ENCODE peak calls at places on chromosomes 16 and 17, in four cellular contexts. Y is H1, W is GM12878, T is HepG2. S is an unnamed sample.

GRCh38 chr17:30254150-30254549 is 18.7 kb upstream of the SLC6A4 start:
- DNase-seq in Y (no peak), W (no peak), T (no peak), S (no peak)

GRCh38 chr17:2965621-2966275 is 97.7 kb downstream of the OR1D5 start:
- DNase-seq in Y (no peak), W (no peak), T (no peak), S (no peak)

GRCh38 chr16:25051446-25052160 is 36.4 kb upstream of the ARHGAP17 start:
- DNase-seq in Y (no peak), W (no peak), T (no peak), S (no peak)

GRCh38 chr16:26672206-26672605 is 394.5 kb upstream of the C16orf82 start:
- DNase-seq in Y (no peak), W (no peak), T (no peak), S (no peak)

GRCh38 chr16:1579214-1579613 is 32.7 kb downstream of the IFT140 start:
- DNase-seq in Y (no peak), W (no peak), T (no peak), S (no peak)

GRCh38 chr16:75460441-75460840 is 4.0 kb downstream of the TMEM170A start:
- DNase-seq in Y (no peak), W (no peak), T (no peak), S (no peak)

GRCh38 chr16:64893386-64893785 is 228.5 kb downstream of the CDH11 start:
- DNase-seq in Y (no peak), W (no peak), T (no peak), S (no peak)

GRCh38 chr16:50680907-50681885 is at the start of gene SNX20:
- DNase-seq in Y (no peak), W (peak; percentile 63), T (no peak), S (no peak)

GRCh38 chr17:33862772-33863602 is 392.1 kb upstream of the CCL2 start:
- DNase-seq in Y (no peak), W (no peak), T (no peak), S (no peak)

GRCh38 chr16:10895053-10895946 is 18.3 kb downstream of the CIITA start:
- DNase-seq in Y (peak; percentile 38), W (no peak), T (peak; percentile 48), S (peak; percentile 85)

GRCh38 chr17:39822051-39822450 is 42.1 kb downstream of the IKZF3 start:
- DNase-seq in Y (no peak), W (no peak), T (no peak), S (no peak)
- TF ChIP-seq CREB1 in Y (no peak), W (no peak), T (no peak), S (no peak)

DNA sequence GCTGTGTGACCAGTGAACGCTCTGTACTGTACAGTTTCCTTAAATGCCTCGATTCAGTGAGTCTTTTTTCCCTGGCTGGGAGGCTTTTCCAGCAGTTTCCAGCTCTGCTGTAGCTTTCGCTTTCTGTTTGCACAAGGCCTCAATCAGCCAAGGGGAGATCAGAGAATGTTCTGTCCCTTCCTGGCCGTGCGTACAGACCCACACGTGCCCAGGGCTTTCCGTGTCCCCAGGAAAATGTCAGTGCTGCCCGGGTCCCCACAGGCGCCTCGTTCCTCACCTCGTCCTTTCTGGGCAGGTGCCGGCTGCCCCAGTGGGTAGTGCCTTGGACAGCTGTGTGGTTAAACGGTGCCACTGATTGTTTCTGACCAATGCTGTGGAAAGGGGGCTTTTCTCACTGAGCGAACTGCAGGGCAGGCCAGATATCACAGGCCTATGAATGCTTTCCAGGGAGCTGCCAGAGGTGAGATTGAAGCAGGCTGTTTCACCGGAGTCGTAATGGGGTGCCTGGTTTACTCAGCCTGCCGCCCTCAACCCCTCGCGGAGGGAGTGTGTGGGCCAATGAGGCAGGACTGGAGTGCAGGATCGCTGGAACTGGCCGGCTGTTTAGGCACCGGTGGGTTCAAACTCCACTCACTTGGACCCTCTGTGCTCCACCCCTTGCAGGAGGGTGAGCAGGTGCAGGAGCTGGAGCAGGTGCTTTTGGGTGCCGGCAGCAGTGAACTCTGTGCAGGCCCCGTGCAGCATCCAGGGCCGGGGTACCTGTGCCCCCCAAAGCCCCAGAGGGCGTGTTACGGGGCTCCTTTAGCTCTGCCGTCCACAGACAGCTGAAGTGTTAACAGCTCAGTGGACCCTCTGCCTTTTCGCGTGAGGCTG is 44.4 kb downstream of the ZNF778 start:
- DNase-seq in Y (no peak), W (no peak), T (peak; percentile 62), S (no peak)
- TF ChIP-seq USF2 in Y (no peak), W (no peak), T (no peak), S (no peak)

GRCh38 chr16:28874406-28874805 is 3.9 kb upstream of the ATP2A1 start:
- DNase-seq in Y (no peak), W (no peak), T (no peak), S (no peak)

GRCh38 chr16:28876016-28876659 is 2.1 kb upstream of the ATP2A1 start:
- DNase-seq in Y (no peak), W (no peak), T (no peak), S (no peak)

GRCh38 chr16:28873543-28874201 is 4.6 kb upstream of the ATP2A1 start:
- DNase-seq in Y (no peak), W (no peak), T (no peak), S (peak; percentile 77)

GRCh38 chr16:28876973-28877641 is 1.2 kb upstream of the ATP2A1 start:
- DNase-seq in Y (no peak), W (no peak), T (no peak), S (no peak)

DNA sequence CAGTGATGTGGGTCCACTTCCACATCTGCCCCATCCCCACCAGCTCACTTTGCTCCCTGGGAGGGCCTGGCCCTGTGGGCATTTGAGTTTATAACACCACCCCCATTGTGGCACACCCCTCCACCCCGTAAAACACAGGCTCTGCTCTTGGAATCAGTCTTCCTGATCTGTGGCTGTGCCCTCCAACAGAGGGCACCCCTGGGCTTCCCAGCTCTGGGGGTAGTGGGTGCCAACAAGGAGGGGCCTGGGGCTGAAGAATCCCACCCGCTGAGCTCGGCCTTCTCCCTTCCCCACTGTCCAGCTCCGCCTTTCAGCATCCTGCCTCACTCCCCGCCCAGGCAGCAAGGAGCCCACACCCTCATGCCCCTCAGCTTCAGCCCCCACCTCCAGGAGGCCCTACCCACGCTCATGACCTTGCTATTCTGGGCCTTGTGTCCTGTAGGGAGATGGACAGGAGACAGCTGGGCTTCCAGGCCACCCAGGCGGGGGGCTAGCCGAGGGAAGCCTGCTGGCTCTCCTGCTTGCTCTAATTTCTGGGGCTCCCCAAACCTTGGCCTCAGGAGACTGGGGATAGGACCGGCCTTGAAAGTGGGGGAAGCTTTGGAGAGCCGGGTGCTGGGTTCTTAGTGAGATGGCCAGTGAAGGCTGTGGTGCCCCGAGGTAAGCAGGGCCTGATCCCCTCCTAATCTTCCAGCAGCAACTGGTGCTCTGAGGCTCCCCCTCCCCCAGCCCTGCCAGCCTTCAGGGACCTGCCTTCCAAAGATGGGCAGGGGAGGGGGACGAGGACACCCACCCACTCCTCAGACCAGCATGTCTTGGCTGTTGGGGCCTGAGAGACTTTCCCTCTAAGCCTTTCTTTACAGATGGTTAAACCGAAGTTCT is 2.9 kb upstream of the ATP2A1 start:
- DNase-seq in Y (no peak), W (no peak), T (no peak), S (no peak)
- TF ChIP-seq CTCF in Y (no peak), W (peak; percentile 8), T (peak; percentile 54), S (no peak)

GRCh38 chr17:60089097-60089844 is 10.6 kb upstream of the HEATR6 start:
- DNase-seq in Y (no peak), W (peak; percentile 38), T (no peak), S (no peak)
- TF ChIP-seq CREB1 in Y (no peak), W (no peak), T (no peak), S (no peak)

DNA sequence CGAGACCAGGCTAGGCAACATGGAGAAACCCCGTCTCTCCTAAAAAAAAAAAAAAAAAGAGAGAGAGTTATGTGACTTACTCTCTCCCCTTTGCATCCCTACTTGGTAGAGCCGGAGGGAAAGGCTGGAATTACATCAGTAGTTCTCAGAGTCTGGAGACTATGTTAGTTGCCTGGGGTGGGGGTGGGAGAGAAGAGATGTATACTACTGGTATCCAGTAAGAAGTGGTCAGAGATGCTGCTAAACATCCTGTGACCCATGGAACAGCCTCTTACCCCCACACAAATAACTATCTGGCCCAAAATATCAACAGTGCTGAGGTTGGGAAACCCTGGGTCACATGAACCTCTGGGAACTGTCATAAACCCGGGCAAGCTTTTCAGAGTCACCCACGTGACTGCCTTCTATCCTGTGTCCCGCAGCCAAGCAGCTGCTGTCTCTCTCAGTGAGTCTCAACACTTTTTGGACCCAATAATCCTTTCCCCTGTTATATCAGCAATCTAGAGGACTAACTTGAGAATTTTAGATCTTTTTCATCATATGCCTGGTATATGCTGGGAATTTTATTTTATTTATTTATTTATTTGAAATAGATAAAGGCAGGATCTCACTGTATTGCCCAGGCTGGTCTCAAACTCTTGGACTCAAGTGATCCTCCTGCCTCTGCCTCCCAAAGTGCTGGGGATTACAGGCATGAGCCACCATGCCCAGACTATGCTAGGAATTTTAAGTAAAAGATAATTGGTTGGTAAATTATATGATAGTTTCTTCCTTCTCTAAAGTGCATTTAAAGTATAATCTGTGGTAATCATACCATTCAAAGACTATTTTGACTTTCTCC is 8.7 kb downstream of the EIF1 start:
- DNase-seq in Y (no peak), W (no peak), T (no peak), S (no peak)
- TF ChIP-seq USF2 in Y (no peak), W (peak; percentile 11), T (peak; percentile 64), S (no peak)

GRCh38 chr17:58312824-58313223 is 15.8 kb downstream of the TSPOAP1 start:
- DNase-seq in Y (no peak), W (no peak), T (no peak), S (no peak)
- TF ChIP-seq CTCF in Y (no peak), W (peak; percentile 20), T (peak; percentile 27), S (no peak)

DNA sequence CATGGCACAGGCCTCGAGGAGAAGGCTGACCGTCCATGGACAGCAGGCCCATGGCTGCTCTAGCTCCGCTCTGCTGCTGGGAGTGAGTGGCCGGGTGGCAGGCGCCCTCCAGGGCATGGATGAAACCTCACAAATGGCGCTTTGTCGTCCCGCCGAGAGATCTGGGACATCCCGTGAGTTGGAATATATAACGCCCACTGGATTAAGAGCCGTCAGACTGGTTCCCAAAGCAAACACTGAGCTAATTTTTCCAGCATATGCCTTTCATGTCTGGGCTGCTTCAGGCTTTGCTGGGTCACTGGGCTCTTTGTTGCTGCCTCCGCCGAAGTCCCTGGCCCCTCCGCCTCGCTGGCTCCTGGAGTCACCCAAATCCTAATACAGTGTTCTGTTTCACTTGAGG is 266.3 kb downstream of the FOXL1 start:
- DNase-seq in Y (no peak), W (no peak), T (no peak), S (no peak)
- TF ChIP-seq CREB1 in Y (no peak), W (no peak), T (no peak), S (no peak)

GRCh38 chr17:79659376-79659775 is 48.5 kb upstream of the RBFOX3 start:
- DNase-seq in Y (no peak), W (no peak), T (no peak), S (no peak)
- TF ChIP-seq USF2 in Y (no peak), W (no peak), T (no peak), S (no peak)

GRCh38 chr17:82385559-82386255 is 14.1 kb downstream of the UTS2R start:
- DNase-seq in Y (no peak), W (no peak), T (no peak), S (no peak)

GRCh38 chr17:82386256-82386831 is 14.8 kb downstream of the UTS2R start:
- DNase-seq in Y (no peak), W (no peak), T (no peak), S (no peak)

GRCh38 chr17:82383411-82383810 is 11.8 kb downstream of the UTS2R start:
- DNase-seq in Y (no peak), W (no peak), T (no peak), S (no peak)

GRCh38 chr17:82384051-82384729 is 12.6 kb downstream of the UTS2R start:
- DNase-seq in Y (no peak), W (no peak), T (peak; percentile 29), S (no peak)

GRCh38 chr17:82384730-82385429 is 13.3 kb downstream of the UTS2R start:
- DNase-seq in Y (no peak), W (no peak), T (peak; percentile 74), S (no peak)
- TF ChIP-seq CTCF in Y (no peak), W (no peak), T (peak; percentile 74), S (no peak)

GRCh38 chr16:12518238-12519004 is 285.3 kb downstream of the CPPED1 start:
- DNase-seq in Y (no peak), W (no peak), T (no peak), S (no peak)
- TF ChIP-seq CREB1 in Y (no peak), W (no peak), T (no peak), S (no peak)